ENCODE peak calls at places on chromosomes 11 and 22, in ten cellular contexts. S, C, L, T, Q, M, V, W, U and E are unnamed samples.
A peak's percentile ranks its signal among the peaks of the same experiment; 100 is the strongest.

GRCh38 chr11:127055240-127055639 is 54.7 kb upstream of the KIRREL3 start:
- DNase-seq in S (no peak), C (no peak), L (no peak), T (no peak), Q (no peak), M (no peak), V (no peak), W (no peak), U (no peak), E (no peak)

GRCh38 chr11:122229611-122230386 is 113.8 kb upstream of the BLID start:
- DNase-seq in S (no peak), C (no peak), L (no peak), T (no peak), Q (peak; percentile 15), M (no peak), V (no peak), W (no peak), U (peak; percentile 76), E (no peak)

GRCh38 chr11:45178223-45178622 is 31.8 kb downstream of the PRDM11 start:
- DNase-seq in S (no peak), C (no peak), L (no peak), T (no peak), Q (no peak), M (no peak), V (no peak), W (no peak), U (no peak), E (no peak)

GRCh38 chr11:26187639-26188038 is 144.3 kb upstream of the ANO3 start:
- DNase-seq in S (no peak), C (no peak), L (peak; percentile 82), T (no peak), Q (no peak), M (no peak), V (peak; percentile 36), W (no peak), U (no peak), E (no peak)

GRCh38 chr11:31366795-31367194 is 2.7 kb downstream of the DCDC1 start:
- DNase-seq in S (peak; percentile 8), C (no peak), L (no peak), T (no peak), Q (no peak), M (no peak), V (no peak), W (no peak), U (no peak), E (no peak)

GRCh38 chr22:41517172-41518047 is 26.9 kb downstream of the POLR3H start:
- DNase-seq in S (peak; percentile 36), C (peak; percentile 61), L (peak; percentile 72), T (peak; percentile 41), Q (peak; percentile 57), M (peak; percentile 70), V (peak; percentile 70), W (peak; percentile 85), U (peak; percentile 83), E (peak; percentile 62)

GRCh38 chr22:39214006-39214382 is 30.8 kb downstream of the PDGFB start:
- DNase-seq in S (no peak), C (no peak), L (no peak), T (no peak), Q (no peak), M (no peak), V (peak; percentile 13), W (no peak), U (no peak), E (no peak)

GRCh38 chr11:133991101-133991500 is 34.3 kb upstream of the IGSF9B start:
- DNase-seq in S (no peak), C (peak; percentile 5), L (no peak), T (no peak), Q (no peak), M (no peak), V (no peak), W (no peak), U (no peak), E (no peak)

GRCh38 chr11:27611946-27612455 is 88.3 kb downstream of the BDNF start:
- DNase-seq in S (no peak), C (no peak), L (peak; percentile 60), T (no peak), Q (no peak), M (no peak), V (no peak), W (no peak), U (no peak), E (no peak)

DNA sequence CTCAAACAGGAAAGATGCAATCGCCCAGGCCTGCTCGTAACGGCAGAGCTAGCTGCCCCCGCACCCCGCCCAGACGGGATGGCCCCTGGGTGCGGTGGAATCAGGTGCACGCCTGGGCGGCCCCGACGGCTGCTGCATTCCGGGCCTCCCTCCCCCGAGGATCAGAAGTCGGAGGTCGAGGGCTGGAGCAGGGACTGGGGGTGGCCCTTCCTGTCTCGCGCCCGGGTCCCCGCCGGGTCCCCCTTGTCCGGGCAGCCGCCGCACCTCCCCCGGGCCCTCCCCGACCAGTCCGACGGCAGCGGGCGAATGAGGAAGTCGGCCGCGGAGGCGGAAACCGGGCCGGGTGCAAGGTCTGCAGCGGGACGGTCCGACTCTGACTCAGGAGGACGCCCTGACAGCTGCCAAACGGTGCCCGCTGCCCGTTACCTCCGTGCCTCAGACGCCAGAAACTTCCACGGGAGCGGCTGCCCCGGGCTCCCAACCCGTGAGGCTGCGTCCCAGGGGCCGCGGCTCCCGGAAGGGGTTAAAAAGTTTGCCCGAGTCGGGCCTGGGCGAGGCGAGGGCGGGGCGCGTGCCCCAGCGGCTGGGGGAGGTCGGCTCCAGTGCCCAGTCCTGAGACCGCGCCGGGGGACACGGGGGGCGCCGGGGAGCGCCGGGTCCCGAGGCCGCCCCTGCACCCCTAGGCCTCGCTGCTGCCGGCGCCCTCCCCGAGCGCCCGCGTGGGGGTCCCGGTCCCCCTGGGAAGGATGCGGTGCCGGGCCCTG is 685 bp downstream of the MYH9 start:
- DNase-seq in S (no peak), C (peak; percentile 81), L (peak; percentile 81), T (peak; percentile 33), Q (no peak), M (no peak), V (no peak), W (peak; percentile 85), U (peak; percentile 38), E (no peak)
- H3K4me1 ChIP-seq in S (peaks cover 40% of the 10 kb centered on the region), C (peaks cover 77% of the 10 kb centered on the region), L (peaks cover 31% of the 10 kb centered on the region), T (peaks cover 17% of the 10 kb centered on the region), Q (peaks cover 9% of the 10 kb centered on the region), M (peaks cover 16% of the 10 kb centered on the region), V (peaks cover 25% of the 10 kb centered on the region), W (peaks cover 33% of the 10 kb centered on the region), U (peaks cover 29% of the 10 kb centered on the region), E (peaks cover 36% of the 10 kb centered on the region)

DNA sequence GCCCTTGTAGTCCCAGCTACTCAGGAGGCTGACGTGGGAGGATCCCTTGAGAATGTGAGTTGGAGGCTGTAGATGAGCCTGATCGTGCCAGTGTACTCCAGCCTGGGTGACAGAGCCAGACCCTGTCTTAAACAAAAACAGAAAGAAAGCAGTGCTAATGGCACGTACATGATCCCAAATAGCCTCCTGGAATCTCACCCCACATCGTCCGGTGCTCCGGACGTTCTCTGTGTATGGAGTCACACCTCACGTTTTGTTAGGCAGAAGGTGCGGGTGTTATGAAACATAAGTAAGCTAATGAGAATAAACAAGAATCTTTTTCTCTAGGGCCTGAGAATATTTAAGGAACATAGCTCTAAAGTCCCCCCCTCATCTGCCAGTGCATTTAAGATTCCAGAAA is 23.7 kb upstream of the MICAL3 start:
- DNase-seq in S (no peak), C (no peak), L (no peak), T (no peak), Q (no peak), M (no peak), V (no peak), W (no peak), U (no peak), E (no peak)
- H3K4me3 ChIP-seq in S (no peak overlapping the region), C (peak overlapping the region; percentile 33), L (peak overlapping the region; percentile 56), T (peak overlapping the region; percentile 51), Q (no peak overlapping the region), M (no peak overlapping the region), V (no peak overlapping the region), W (peak overlapping the region; percentile 57), U (no peak overlapping the region), E (no peak overlapping the region)

GRCh38 chr11:2138436-2139117 is 612 bp downstream of the IGF2 start:
- DNase-seq in S (no peak), C (no peak), L (peak; percentile 27), T (peak; percentile 59), Q (no peak), M (no peak), V (no peak), W (peak; percentile 53), U (peak; percentile 56), E (no peak)
- H3K27me3 ChIP-seq in S (peaks cover 30% of the 10 kb centered on the region), C (peaks cover 97% of the 10 kb centered on the region), L (peaks cover 62% of the 10 kb centered on the region), T (no peaks in the 10 kb centered on the region), Q (peaks cover 87% of the 10 kb centered on the region), M (peaks cover 63% of the 10 kb centered on the region), V (peaks cover 30% of the 10 kb centered on the region), W (peaks cover 25% of the 10 kb centered on the region), U (peaks cover 80% of the 10 kb centered on the region), E (peaks cover 41% of the 10 kb centered on the region)

DNA sequence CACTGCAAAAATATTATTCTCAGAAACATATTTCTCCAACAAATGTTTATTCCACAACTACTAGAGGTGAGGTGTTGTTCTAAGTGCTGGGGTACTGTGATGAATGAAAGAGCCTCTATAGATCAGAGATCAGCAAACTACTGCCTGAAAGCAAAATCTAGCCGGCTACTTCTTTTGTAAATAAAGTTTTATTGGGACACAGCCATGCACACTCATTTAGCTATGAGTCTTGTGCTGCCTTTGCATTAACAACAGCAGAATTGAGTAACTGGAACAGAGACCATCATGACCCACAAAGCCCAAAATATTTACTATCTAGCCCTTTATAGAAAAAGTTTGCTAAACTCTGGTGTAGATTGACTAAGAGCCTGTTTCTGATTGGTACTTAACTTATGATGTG is 37.1 kb upstream of the CRYBB3 start:
- DNase-seq in S (no peak), C (no peak), L (no peak), T (no peak), Q (no peak), M (no peak), V (no peak), W (no peak), U (no peak), E (no peak)
- H3K4me1 ChIP-seq in S (no peaks in the 10 kb centered on the region), C (peaks cover 21% of the 10 kb centered on the region), L (no peaks in the 10 kb centered on the region), T (peaks cover 38% of the 10 kb centered on the region), Q (no peaks in the 10 kb centered on the region), M (no peaks in the 10 kb centered on the region), V (peaks cover 7% of the 10 kb centered on the region), W (peaks cover 27% of the 10 kb centered on the region), U (no peaks in the 10 kb centered on the region), E (no peaks in the 10 kb centered on the region)